ENCODE peak calls at places on chromosomes 7 and 10, in eight cellular contexts. F is HTR-8/SVneo; O is mesenteric fat pad; J is cardiac muscle cell; D is NCI-H1105; A is Ammon's horn; X is cerebellum; S is stimulated activated CD4-positive, alpha-beta T cell treated with anti-CD3 and anti-CD28 coated beads, TNF-alpha, amount 100 ng/mL, for 24 hours. M is an unnamed sample.

GRCh38 chr10:124229516-124230051 is 136.2 kb upstream of the CHST15 start:
- DNase-seq in S (no peak), X (no peak), A (no peak), J (no peak), O (no peak), D (no peak), F (no peak), M (no peak)

GRCh38 chr10:71392791-71393781 is 3.6 kb upstream of the CDH23 start:
- DNase-seq in O (no peak), S (no peak), D (no peak), X (no peak), F (no peak), A (no peak), J (no peak), M (no peak)

GRCh38 chr10:17643339-17643754 is 604 bp upstream of the STAM start:
- DNase-seq in F (peak; percentile 51), S (peak; percentile 13), J (peak; percentile 83), O (no peak), D (no peak), X (peak; percentile 76), A (no peak), M (no peak)

GRCh38 chr10:131841131-131841661 is 59.6 kb upstream of the PPP2R2D start:
- DNase-seq in F (no peak), D (no peak), O (peak; percentile 87), J (no peak), X (no peak), S (no peak), A (no peak), M (no peak)

GRCh38 chr10:22505923-22506685 is 160.8 kb downstream of the SPAG6 start:
- DNase-seq in X (no peak), J (peak; percentile 5), O (no peak), S (no peak), A (no peak), F (no peak), D (no peak), M (no peak)

GRCh38 chr7:140607441-140607989 is 33.1 kb downstream of the DENND2A start:
- DNase-seq in F (no peak), O (peak; percentile 89), J (peak; percentile 92), A (peak; percentile 94), X (peak; percentile 36), S (no peak), D (no peak), M (peak; percentile 32)

GRCh38 chr7:140672382-140673062 is at the start of gene ADCK2:
- DNase-seq in X (peak; percentile 93), O (no peak), J (no peak), F (peak; percentile 69), S (peak; percentile 18), A (peak; percentile 80), D (peak; percentile 60), M (peak; percentile 64)

GRCh38 chr7:27187158-27187701 is 2.2 kb upstream of the HOXA11 start:
- DNase-seq in J (no peak), F (no peak), O (peak; percentile 11), D (no peak), S (no peak), A (no peak), X (no peak), M (no peak)

GRCh38 chr7:39979406-39980073 is 29.5 kb downstream of the CDK13 start:
- DNase-seq in F (no peak), J (no peak), S (no peak), D (no peak), X (no peak), A (no peak), O (no peak), M (no peak)

GRCh38 chr10:70053896-70054641 is 1.4 kb downstream of the MACROH2A2 start:
- DNase-seq in S (no peak), X (peak; percentile 28), F (peak; percentile 33), A (no peak), J (no peak), D (no peak), O (no peak), M (peak; percentile 22)

GRCh38 chr7:36280840-36281812 is 108.5 kb upstream of the ANLN start:
- DNase-seq in S (no peak), J (peak; percentile 79), O (no peak), A (peak; percentile 92), X (peak; percentile 58), F (peak; percentile 76), D (peak; percentile 62), M (peak; percentile 70)

GRCh38 chr10:58189269-58189668 is 78.4 kb downstream of the IPMK start:
- DNase-seq in J (peak; percentile 5), F (peak; percentile 18), X (no peak), A (no peak), S (no peak), D (no peak), O (no peak), M (no peak)

GRCh38 chr10:122421747-122422146 is 32.7 kb upstream of the ARMS2 start:
- DNase-seq in J (peak; percentile 9), A (no peak), F (no peak), O (no peak), D (no peak), S (no peak), X (no peak), M (no peak)

GRCh38 chr7:100865971-100866720 is 1.0 kb upstream of the TRIP6 start:
- DNase-seq in X (peak; percentile 86), D (peak; percentile 77), F (no peak), O (no peak), S (no peak), J (no peak), A (peak; percentile 87), M (peak; percentile 85)

GRCh38 chr7:108135446-108136190 is 5.5 kb upstream of the LAMB4 start:
- DNase-seq in X (no peak), O (no peak), J (no peak), F (no peak), S (no peak), A (no peak), D (no peak), M (no peak)

GRCh38 chr7:73773700-73774517 is 3.8 kb upstream of the CLDN3 start:
- DNase-seq in J (no peak), S (no peak), F (no peak), O (no peak), A (no peak), D (no peak), X (no peak), M (no peak)

GRCh38 chr7:50644114-50644513 is 78.9 kb upstream of the DDC start:
- DNase-seq in A (no peak), F (no peak), X (no peak), D (no peak), O (no peak), J (no peak), S (no peak), M (no peak)

GRCh38 chr7:93036807-93037206 is 81.0 kb downstream of the SAMD9 start:
- DNase-seq in X (no peak), S (peak; percentile 17), O (no peak), J (no peak), A (no peak), F (no peak), D (no peak), M (no peak)

M was measured in G401.